ENCODE peak calls at places on chromosome 7, in five cellular contexts. A is pancreas, P is heart right ventricle, Z is GM23248, H is fibroblast of lung. S is an unnamed sample.

GRCh38 chr7:29748286-29749099 is 57.8 kb upstream of the WIPF3 start:
- DNase-seq in H (peak; percentile 30), P (no peak), A (no peak), Z (peak; percentile 86), S (no peak)

GRCh38 chr7:17236603-17237002 is 61.8 kb upstream of the AHR start:
- DNase-seq in A (no peak), P (no peak), Z (peak; percentile 30), H (peak; percentile 56), S (no peak)

GRCh38 chr7:148434181-148434769 is 156.3 kb upstream of the C7orf33 start:
- DNase-seq in H (no peak), A (no peak), P (no peak), Z (peak; percentile 11), S (no peak)

GRCh38 chr7:126937196-126937595 is 315.5 kb downstream of the GRM8 start:
- DNase-seq in P (no peak), H (peak; percentile 2), Z (no peak), A (no peak), S (no peak)

GRCh38 chr7:88759216-88759955 is at the start of gene ZNF804B:
- DNase-seq in H (no peak), P (peak; percentile 9), A (peak; percentile 82), Z (peak; percentile 8), S (peak; percentile 10)

GRCh38 chr7:16015981-16016380 is 329.5 kb upstream of the MEOX2 start:
- DNase-seq in P (no peak), Z (peak; percentile 45), A (no peak), H (no peak), S (no peak)

GRCh38 chr7:36775061-36775631 is 50.9 kb upstream of the AOAH start:
- DNase-seq in P (no peak), A (no peak), Z (no peak), H (no peak), S (no peak)

GRCh38 chr7:12685550-12685949 is 1.9 kb upstream of the ARL4A start:
- DNase-seq in P (peak; percentile 19), Z (peak; percentile 73), A (no peak), H (peak; percentile 45), S (peak; percentile 31)

GRCh38 chr7:127504715-127505114 is 80.7 kb downstream of the GCC1 start:
- DNase-seq in Z (peak; percentile 34), H (no peak), A (peak; percentile 65), P (peak; percentile 16), S (no peak)

GRCh38 chr7:22159341-22159740 is 197.6 kb downstream of the RAPGEF5 start:
- DNase-seq in Z (no peak), A (no peak), H (no peak), P (no peak), S (no peak)

GRCh38 chr7:74655785-74656420 is 1.6 kb upstream of the GTF2I start:
- DNase-seq in P (no peak), Z (no peak), H (no peak), A (no peak), S (no peak)

GRCh38 chr7:74481458-74482324 is 28.0 kb downstream of the GTF2IRD1 start:
- DNase-seq in H (peak; percentile 27), Z (peak; percentile 47), A (no peak), P (no peak), S (no peak)

GRCh38 chr7:30470783-30471182 is 7.8 kb downstream of the NOD1 start:
- DNase-seq in Z (peak; percentile 92), H (peak; percentile 92), A (no peak), P (no peak), S (no peak)

GRCh38 chr7:149355390-149356048 is 93.5 kb downstream of the ZNF783 start:
- DNase-seq in A (no peak), H (peak; percentile 0), P (no peak), Z (no peak), S (no peak)

GRCh38 chr7:5439209-5439571 is 15.6 kb upstream of the TNRC18 start:
- DNase-seq in P (no peak), Z (no peak), H (no peak), A (no peak), S (no peak)

GRCh38 chr7:132480534-132480933 is 95.7 kb downstream of the PLXNA4 start:
- DNase-seq in Z (no peak), A (no peak), H (no peak), P (peak; percentile 71), S (no peak)

GRCh38 chr7:857661-858060 is 18.7 kb upstream of the GET4 start:
- DNase-seq in A (no peak), H (no peak), P (no peak), Z (no peak), S (no peak)

GRCh38 chr7:97008275-97008917 is 3.0 kb downstream of the DLX6 start:
- DNase-seq in A (no peak), H (no peak), Z (no peak), P (no peak), S (no peak)
- H3K27ac ChIP-seq in A (no peak overlapping the region), H (no peak overlapping the region), Z (no peak overlapping the region), P (no peak overlapping the region), S (no peak overlapping the region)

DNA sequence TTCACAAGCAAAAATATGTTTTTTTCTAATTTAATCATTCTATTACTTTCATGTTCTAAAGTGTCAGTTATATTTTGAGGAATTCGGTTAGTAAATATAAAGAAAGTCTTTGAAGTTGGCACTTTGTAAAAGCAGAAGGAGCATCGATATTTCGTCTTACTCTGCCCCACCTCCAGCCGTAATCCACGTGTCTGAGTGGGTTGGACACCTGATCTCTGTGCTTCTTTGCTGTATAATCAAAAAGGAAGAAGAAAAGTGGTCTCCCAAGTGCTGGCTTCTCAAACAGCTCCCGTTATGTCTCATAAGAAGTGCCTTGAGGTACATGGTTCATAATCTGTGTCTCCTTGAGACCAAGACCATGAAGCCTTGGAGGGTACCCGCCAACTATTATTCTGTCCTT is 19.8 kb downstream of the PRKAR2B start:
- DNase-seq in Z (no peak), A (no peak), H (no peak), P (no peak), S (no peak)
- H3K27ac ChIP-seq in Z (no peak overlapping the region), A (no peak overlapping the region), H (no peak overlapping the region), P (no peak overlapping the region), S (no peak overlapping the region)

GRCh38 chr7:151755131-151755787 is 121.7 kb downstream of the PRKAG2 start:
- DNase-seq in P (no peak), H (no peak), Z (peak; percentile 36), A (no peak), S (no peak)

GRCh38 chr7:151756076-151756731 is 120.7 kb downstream of the PRKAG2 start:
- DNase-seq in A (no peak), P (no peak), Z (peak; percentile 62), H (peak; percentile 71), S (no peak)

GRCh38 chr7:151752816-151753600 is 123.9 kb downstream of the PRKAG2 start:
- DNase-seq in H (peak; percentile 40), A (no peak), Z (no peak), P (no peak), S (no peak)

GRCh38 chr7:151754142-151754590 is 122.7 kb downstream of the PRKAG2 start:
- DNase-seq in H (peak; percentile 99), Z (peak; percentile 99), A (peak; percentile 87), P (peak; percentile 80), S (peak; percentile 42)

DNA sequence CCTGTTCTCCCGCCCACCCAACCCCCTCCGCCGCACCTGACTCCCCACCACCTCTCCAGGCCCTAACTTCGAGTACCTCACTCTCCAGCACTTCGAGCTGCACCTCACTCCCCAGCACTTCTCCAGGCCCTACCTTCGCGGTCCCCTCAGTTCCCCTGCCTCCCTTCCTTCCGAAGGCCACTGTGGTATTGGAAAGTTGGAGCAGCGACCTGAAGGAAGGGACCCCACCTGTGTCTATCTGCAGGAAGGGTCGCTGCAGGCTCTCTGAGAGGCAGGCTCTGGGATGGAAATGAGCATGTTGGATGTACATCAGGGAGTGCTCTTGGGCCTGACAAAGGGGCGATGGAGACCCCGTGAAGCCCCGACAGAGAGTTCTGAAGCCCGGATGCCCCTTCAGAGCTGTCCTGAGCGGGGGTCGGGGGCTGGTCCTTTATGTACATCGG is 122.2 kb downstream of the PRKAG2 start:
- DNase-seq in H (no peak), P (no peak), A (no peak), Z (no peak), S (no peak)
- H3K27ac ChIP-seq in H (peak overlapping the region; percentile 78), P (peak overlapping the region; percentile 5), A (peak overlapping the region; percentile 61), Z (no peak overlapping the region), S (no peak overlapping the region)

GRCh38 chr7:137942459-137943115 is 59.3 kb downstream of the CREB3L2 start:
- DNase-seq in Z (no peak), A (no peak), H (no peak), P (no peak), S (no peak)
- H3K27ac ChIP-seq in Z (peak overlapping the region; percentile 30), A (peak overlapping the region; percentile 62), H (peak overlapping the region; percentile 74), P (peak overlapping the region; percentile 56), S (no peak overlapping the region)